ENCODE peak calls at places on chromosome 18, in seven cellular contexts. W is fibroblast of pulmonary artery, U is NAMALWA, N is T-helper 1 cell, Z is fibroblast of the conjunctiva, T is A549, K is choroid plexus epithelial cell. D is an unnamed sample.

GRCh38 chr18:50820901-50821520 is 1.2 kb upstream of the MRO start:
- DNase-seq in K (no peak), N (no peak), T (no peak), Z (no peak), U (peak), W (no peak), D (no peak)

GRCh38 chr18:33630476-33630875 is 52.5 kb downstream of the ASXL3 start:
- DNase-seq in W (no peak), K (no peak), T (no peak), Z (no peak), U (no peak), N (no peak), D (no peak)

GRCh38 chr18:68826111-68826510 is 28.2 kb downstream of the CCDC102B start:
- DNase-seq in T (no peak), W (no peak), U (no peak), Z (no peak), K (no peak), N (no peak), D (no peak)

GRCh38 chr18:25298853-25299274 is 53.1 kb downstream of the ZNF521 start:
- DNase-seq in W (peak), U (no peak), K (peak), T (no peak), Z (peak), N (no peak), D (no peak)

GRCh38 chr18:62710417-62710816 is 4.9 kb upstream of the PHLPP1 start:
- DNase-seq in K (no peak), W (no peak), U (no peak), N (no peak), Z (no peak), T (no peak), D (no peak)

GRCh38 chr18:36758001-36758400 is 70.8 kb downstream of the TPGS2 start:
- DNase-seq in U (no peak), T (no peak), N (no peak), Z (no peak), W (no peak), K (no peak), D (no peak)

GRCh38 chr18:58924473-58924872 is 59.8 kb downstream of the ZNF532 start:
- DNase-seq in W (no peak), U (no peak), Z (no peak), K (no peak), N (no peak), T (no peak), D (no peak)

GRCh38 chr18:74866577-74866976 is 268.9 kb downstream of the ZNF407 start:
- DNase-seq in N (no peak), U (no peak), T (no peak), W (no peak), K (no peak), Z (no peak), D (no peak)

GRCh38 chr18:79935499-79935898 is 16.0 kb downstream of the SLC66A2 start:
- DNase-seq in U (no peak), K (no peak), T (no peak), W (no peak), Z (no peak), N (no peak), D (no peak)

GRCh38 chr18:59477849-59478248 is 118.8 kb upstream of the LMAN1 start:
- DNase-seq in Z (no peak), U (no peak), K (no peak), N (no peak), W (no peak), T (no peak), D (no peak)

GRCh38 chr18:38526922-38527321 is 961.3 kb upstream of the CELF4 start:
- DNase-seq in T (no peak), K (no peak), U (no peak), W (no peak), N (no peak), Z (no peak), D (no peak)

GRCh38 chr18:73920033-73920432 is 227.6 kb downstream of the FBXO15 start:
- DNase-seq in N (no peak), U (no peak), T (no peak), K (no peak), W (no peak), Z (no peak), D (no peak)

GRCh38 chr18:49849331-49850217 is 36.2 kb upstream of the ACAA2 start:
- DNase-seq in Z (peak), K (peak), U (no peak), N (no peak), T (peak), W (peak), D (no peak)

GRCh38 chr18:9184998-9185613 is 48.5 kb downstream of the ANKRD12 start:
- DNase-seq in T (no peak), N (no peak), K (no peak), U (peak), W (peak), Z (no peak), D (no peak)

GRCh38 chr18:55522011-55522410 is 66.0 kb downstream of the TCF4 start:
- DNase-seq in T (no peak), N (no peak), Z (no peak), K (peak), W (no peak), U (peak), D (no peak)

GRCh38 chr18:51153659-51154371 is 43.7 kb downstream of the MEX3C start:
- DNase-seq in T (no peak), N (peak), K (no peak), U (peak), Z (no peak), W (no peak), D (peak)

GRCh38 chr18:61322265-61322873 is 10.9 kb upstream of the CDH20 start:
- DNase-seq in N (no peak), W (peak), U (peak), Z (peak), T (peak), K (peak), D (no peak)

GRCh38 chr18:70464343-70465114 is 175.7 kb downstream of the SOCS6 start:
- DNase-seq in T (peak), U (no peak), N (no peak), K (peak), W (peak), Z (peak), D (peak)

GRCh38 chr18:39711701-39712100 is 2146.1 kb upstream of the CELF4 start:
- DNase-seq in N (no peak), Z (no peak), W (no peak), T (no peak), U (no peak), K (no peak), D (no peak)

GRCh38 chr18:9669016-9669415 is 39.1 kb upstream of the RAB31 start:
- DNase-seq in W (no peak), T (no peak), K (no peak), U (no peak), Z (no peak), N (no peak), D (no peak)

GRCh38 chr18:33567705-33568104 is 10.3 kb upstream of the ASXL3 start:
- DNase-seq in N (no peak), Z (no peak), W (no peak), T (no peak), K (no peak), U (no peak), D (no peak)

GRCh38 chr18:45567123-45567522 is 48.2 kb upstream of the SLC14A2 start:
- DNase-seq in T (no peak), N (no peak), Z (no peak), W (peak), U (no peak), K (peak), D (no peak)

GRCh38 chr18:49212819-49213218 is 247.6 kb downstream of the DYM start:
- DNase-seq in U (no peak), T (no peak), Z (peak), N (no peak), K (peak), W (peak), D (no peak)

GRCh38 chr18:7855051-7855450 is 287.9 kb downstream of the PTPRM start:
- DNase-seq in N (no peak), U (no peak), K (no peak), Z (no peak), T (no peak), W (no peak), D (no peak)

GRCh38 chr18:53115876-53116585 is 776.0 kb downstream of the DCC start:
- DNase-seq in N (no peak), K (no peak), T (no peak), W (no peak), U (no peak), Z (no peak), D (no peak)

GRCh38 chr18:34114996-34115395 is 109.7 kb downstream of the NOL4 start:
- DNase-seq in U (no peak), W (no peak), K (no peak), T (no peak), N (no peak), Z (no peak), D (no peak)

GRCh38 chr18:25672490-25672889 is 320.5 kb upstream of the ZNF521 start:
- DNase-seq in T (no peak), Z (no peak), N (no peak), K (no peak), U (peak), W (no peak), D (no peak)

GRCh38 chr18:3492166-3492565 is 42.2 kb downstream of the TGIF1 start:
- DNase-seq in W (no peak), T (no peak), K (no peak), N (no peak), Z (no peak), U (no peak), D (no peak)

GRCh38 chr18:69944434-69944833 is 3.2 kb downstream of the CD226 start:
- DNase-seq in W (no peak), Z (no peak), T (no peak), U (no peak), K (no peak), N (no peak), D (no peak)

GRCh38 chr18:24600076-24600654 is 139.7 kb downstream of the HRH4 start:
- DNase-seq in K (peak), N (no peak), U (peak), W (peak), Z (peak), T (peak), D (no peak)

GRCh38 chr18:45106331-45106774 is 425.7 kb downstream of the SETBP1 start:
- DNase-seq in Z (no peak), T (no peak), K (peak), U (peak), N (no peak), W (peak), D (no peak)

GRCh38 chr18:55322176-55322735 is 265.7 kb downstream of the TCF4 start:
- DNase-seq in Z (peak), W (peak), T (peak), U (peak), K (peak), N (no peak), D (no peak)

GRCh38 chr18:55136864-55137263 is 177.6 kb upstream of the CCDC68 start:
- DNase-seq in T (no peak), U (no peak), Z (no peak), W (peak), K (peak), N (no peak), D (no peak)

GRCh38 chr18:47912794-47913594 is 17.5 kb downstream of the SMAD2 start:
- DNase-seq in T (no peak), K (peak), W (no peak), Z (no peak), N (no peak), U (no peak), D (no peak)

GRCh38 chr18:47175895-47176575 is at the start of gene IER3IP1:
- DNase-seq in W (peak), K (peak), U (peak), T (peak), N (peak), Z (peak), D (peak)

D was measured in stimulated activated naive CD4-positive, alpha-beta T cell.